ENCODE peak calls at places on chromosomes 3 and 15, in five cellular contexts. Z is AG04449, X is fibroblast of the aortic adventitia, U is right atrium auricular region, R is GM23338. W is an unnamed sample.

GRCh38 chr3:196327405-196327804 is 9.4 kb upstream of the DYNLT2B start:
- DNase-seq in Z (no peak), X (no peak), U (no peak), R (peak; percentile 58), W (no peak)

GRCh38 chr3:185625784-185626183 is 39.7 kb downstream of the SENP2 start:
- DNase-seq in Z (no peak), X (no peak), U (no peak), R (no peak), W (no peak)

GRCh38 chr3:111338059-111338698 is 203.8 kb upstream of the CD96 start:
- DNase-seq in Z (peak; percentile 29), X (peak; percentile 87), U (peak; percentile 59), R (peak; percentile 81), W (peak; percentile 31)

GRCh38 chr3:160564205-160564922 is 1.0 kb downstream of the KPNA4 start:
- DNase-seq in Z (no peak), X (no peak), U (no peak), R (peak; percentile 48), W (no peak)

GRCh38 chr3:43043071-43043766 is 62.7 kb downstream of the POMGNT2 start:
- DNase-seq in Z (no peak), X (peak; percentile 70), U (peak; percentile 51), R (no peak), W (no peak)

GRCh38 chr15:41284425-41285177 is 47.8 kb downstream of the OIP5 start:
- DNase-seq in Z (no peak), X (peak; percentile 50), U (no peak), R (peak; percentile 18), W (no peak)

GRCh38 chr3:3066378-3066777 is 43.8 kb downstream of the IL5RA start:
- DNase-seq in Z (no peak), X (no peak), U (no peak), R (no peak), W (no peak)

GRCh38 chr3:101868534-101869464 is 19.5 kb downstream of the NFKBIZ start:
- DNase-seq in Z (no peak), X (peak; percentile 94), U (peak; percentile 84), R (no peak), W (peak; percentile 55)

GRCh38 chr3:184748219-184749135 is 36.6 kb upstream of the MAGEF1 start:
- DNase-seq in Z (no peak), X (peak; percentile 67), U (no peak), R (peak; percentile 81), W (no peak)

GRCh38 chr15:99125061-99125990 is 20.4 kb downstream of the SYNM start:
- DNase-seq in Z (no peak), X (no peak), U (no peak), R (no peak), W (no peak)

GRCh38 chr15:43941555-43941954 is 114.8 kb downstream of the WDR76 start:
- DNase-seq in Z (no peak), X (no peak), U (no peak), R (no peak), W (no peak)

GRCh38 chr3:101484805-101485620 is 28.0 kb downstream of the SENP7 start:
- DNase-seq in Z (peak; percentile 14), X (peak; percentile 19), U (no peak), R (no peak), W (peak; percentile 9)

GRCh38 chr3:136984837-136985236 is 27.1 kb downstream of the IL20RB start:
- DNase-seq in Z (peak; percentile 31), X (peak; percentile 73), U (no peak), R (no peak), W (no peak)

GRCh38 chr15:59437777-59438574 is at the start of gene FAM81A:
- DNase-seq in Z (no peak), X (peak; percentile 74), U (peak; percentile 72), R (peak; percentile 82), W (no peak)

GRCh38 chr3:31533169-31533870 is 595 bp downstream of the STT3B start:
- DNase-seq in Z (no peak), X (no peak), U (no peak), R (peak; percentile 63), W (no peak)

GRCh38 chr15:52257734-52258062 is 37.9 kb downstream of the MYO5C start:
- DNase-seq in Z (no peak), X (peak; percentile 86), U (no peak), R (peak; percentile 33), W (peak; percentile 59)

GRCh38 chr15:88930579-88930978 is 17.4 kb upstream of the MFGE8 start:
- DNase-seq in Z (no peak), X (no peak), U (no peak), R (no peak), W (no peak)

GRCh38 chr3:66299893-66300292 is 79.1 kb downstream of the SLC25A26 start:
- DNase-seq in Z (no peak), X (no peak), U (no peak), R (no peak), W (no peak)

GRCh38 chr3:152524198-152525140 is 255.7 kb downstream of the MBNL1 start:
- DNase-seq in Z (peak; percentile 23), X (peak; percentile 82), U (no peak), R (peak; percentile 64), W (no peak)

GRCh38 chr15:59997070-59997701 is 6.9 kb upstream of the FOXB1 start:
- DNase-seq in Z (no peak), X (no peak), U (no peak), R (peak; percentile 98), W (no peak)

GRCh38 chr3:190260301-190260700 is 61.9 kb downstream of the CLDN1 start:
- DNase-seq in Z (no peak), X (no peak), U (no peak), R (no peak), W (no peak)

GRCh38 chr15:38782156-38782555 is 217.5 kb upstream of the RASGRP1 start:
- DNase-seq in Z (no peak), X (no peak), U (no peak), R (no peak), W (no peak)

GRCh38 chr3:129344540-129345220 is 66.0 kb downstream of the HMCES start:
- DNase-seq in Z (no peak), X (no peak), U (no peak), R (peak; percentile 85), W (no peak)

GRCh38 chr15:101501703-101502373 is 12.3 kb upstream of the PCSK6 start:
- DNase-seq in Z (no peak), X (no peak), U (peak; percentile 59), R (peak; percentile 87), W (no peak)

GRCh38 chr15:100929641-100930042 is 10.5 kb downstream of the LRRK1 start:
- DNase-seq in Z (no peak), X (no peak), U (no peak), R (no peak), W (no peak)

GRCh38 chr15:58628206-58629057 is 121.1 kb downstream of the ADAM10 start:
- DNase-seq in Z (no peak), X (peak; percentile 36), U (no peak), R (no peak), W (no peak)

GRCh38 chr15:73265536-73266153 is 103.1 kb downstream of the HCN4 start:
- DNase-seq in Z (no peak), X (peak; percentile 44), U (no peak), R (peak; percentile 87), W (no peak)

GRCh38 chr3:156728267-156728985 is 54.0 kb downstream of the TIPARP start:
- DNase-seq in Z (no peak), X (no peak), U (no peak), R (no peak), W (no peak)

GRCh38 chr3:52396907-52397591 is 47.9 kb downstream of the SEMA3G start:
- DNase-seq in Z (no peak), X (no peak), U (no peak), R (no peak), W (no peak)

GRCh38 chr3:53426918-53427317 is 67.5 kb upstream of the CACNA1D start:
- DNase-seq in Z (no peak), X (no peak), U (no peak), R (peak; percentile 27), W (no peak)

GRCh38 chr15:78047631-78048409 is 29.7 kb downstream of the TBC1D2B start:
- DNase-seq in Z (no peak), X (peak; percentile 79), U (no peak), R (no peak), W (no peak)

GRCh38 chr3:181278468-181279238 is 289.1 kb upstream of the DNAJC19 start:
- DNase-seq in Z (no peak), X (peak; percentile 19), U (no peak), R (peak; percentile 21), W (no peak)

GRCh38 chr3:116566478-116566960 is 121.2 kb upstream of the LSAMP start:
- DNase-seq in Z (no peak), X (no peak), U (no peak), R (no peak), W (no peak)

DNA sequence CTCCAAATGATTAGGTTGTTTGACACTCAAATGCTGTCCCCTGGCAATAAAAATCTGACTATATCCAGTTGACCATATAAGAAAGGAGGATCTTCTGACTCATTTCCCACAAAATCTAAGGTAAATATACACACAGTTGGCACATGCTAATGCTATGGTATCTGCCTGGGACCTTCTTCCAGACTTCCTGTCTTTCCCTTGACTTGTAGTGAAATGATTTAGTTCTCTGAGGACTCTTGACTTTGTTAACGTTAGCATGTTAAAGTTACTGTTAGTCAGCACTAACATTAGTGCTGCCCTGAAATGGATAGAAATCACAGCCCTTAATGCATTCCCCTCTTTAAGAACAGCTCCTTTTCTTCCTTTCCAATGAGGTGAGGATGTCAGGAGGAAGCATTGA is 124.3 kb upstream of the LSAMP start:
- DNase-seq in Z (no peak), X (no peak), U (no peak), R (no peak), W (no peak)
- TF ChIP-seq CTCF in Z (no peak), X (no peak), U (no peak), R (no peak), W (no peak)

DNA sequence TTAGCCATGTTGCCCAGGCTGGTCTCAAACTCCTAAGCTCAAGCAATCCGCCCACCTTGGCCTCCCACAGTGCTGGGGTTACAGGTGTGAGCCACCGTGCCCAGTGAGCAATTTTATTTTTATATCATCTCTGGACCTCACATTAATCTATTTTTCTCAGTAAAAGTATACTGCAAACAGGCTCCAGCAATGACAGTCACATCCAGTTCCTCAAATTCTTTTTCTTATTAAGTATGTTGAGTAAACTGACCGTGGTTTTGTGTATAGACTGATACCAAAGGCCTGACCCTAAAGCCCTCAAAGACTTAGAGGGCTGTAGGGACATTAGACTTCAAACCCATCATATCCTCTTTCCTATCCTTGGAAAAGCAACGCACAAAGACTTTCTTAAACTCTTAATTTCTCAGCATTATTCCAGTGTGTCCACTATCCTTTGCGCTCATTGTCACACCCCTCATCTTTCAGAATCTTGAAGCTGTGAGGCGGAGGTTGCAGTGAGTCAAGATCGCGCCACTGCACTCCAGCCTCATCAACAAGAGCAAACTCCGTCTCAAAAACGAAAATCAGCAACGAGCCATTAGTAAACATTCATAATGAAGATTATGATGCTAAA is 2.0 kb downstream of the NGLY1 start:
- DNase-seq in Z (no peak), X (no peak), U (no peak), R (no peak), W (no peak)
- H3K4me3 ChIP-seq in Z (no peak overlapping the region), X (no peak overlapping the region), U (no peak overlapping the region), R (peak overlapping the region; percentile 92), W (no peak overlapping the region)

GRCh38 chr3:45321607-45322391 is 66.6 kb upstream of the LARS2 start:
- DNase-seq in Z (no peak), X (no peak), U (no peak), R (no peak), W (no peak)
- TF ChIP-seq CTCF in Z (no peak), X (no peak), U (no peak), R (no peak), W (no peak)

DNA sequence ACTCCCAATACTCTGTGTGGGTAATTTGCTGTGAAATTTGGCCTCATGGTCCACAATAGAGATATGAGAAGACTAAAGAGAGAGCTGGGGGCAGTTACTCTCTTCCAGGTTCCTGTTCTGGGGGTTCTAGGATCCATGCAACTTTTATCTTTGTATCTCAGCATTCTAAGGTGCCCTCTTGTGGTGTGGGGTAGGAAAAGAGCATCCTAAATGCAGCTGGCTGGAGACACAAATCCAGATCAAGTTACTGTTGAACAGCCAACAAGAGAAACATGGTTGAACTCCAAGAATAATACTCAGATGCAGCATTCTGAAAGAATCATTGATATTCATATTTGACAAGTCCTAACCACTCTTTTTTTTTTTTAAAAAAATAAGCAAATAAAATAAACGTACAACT is 238.2 kb downstream of the GREM1 start:
- DNase-seq in Z (peak; percentile 83), X (peak; percentile 98), U (no peak), R (peak; percentile 70), W (no peak)
- H3K4me3 ChIP-seq in Z (no peak overlapping the region), X (no peak overlapping the region), U (no peak overlapping the region), R (no peak overlapping the region), W (no peak overlapping the region)

W was measured in epithelial cell of proximal tubule.